ENCODE peak calls at places on chromosome 9, in four cellular contexts. C is left ventricle myocardium inferior, Y is mammary epithelial cell, V is LNCaP clone FGC. Q is an unnamed sample.

GRCh38 chr9:97307500-97308163 is at the start of gene CCDC180:
- DNase-seq in C (no peak), Y (no peak), V (no peak), Q (no peak)

GRCh38 chr9:13351768-13352386 is 72.4 kb upstream of the MPDZ start:
- DNase-seq in C (no peak), Y (peak), V (peak), Q (no peak)

GRCh38 chr9:14531424-14532269 is 161.6 kb downstream of the ZDHHC21 start:
- DNase-seq in C (no peak), Y (no peak), V (no peak), Q (no peak)

GRCh38 chr9:33184947-33185346 is 17.8 kb upstream of the B4GALT1 start:
- DNase-seq in C (no peak), Y (no peak), V (no peak), Q (no peak)

GRCh38 chr9:112601646-112602045 is 115.0 kb downstream of the KIAA1958 start:
- DNase-seq in C (no peak), Y (no peak), V (no peak), Q (no peak)

GRCh38 chr9:111599092-111599947 is at the start of gene PTGR1:
- DNase-seq in C (peak), Y (peak), V (no peak), Q (peak)

GRCh38 chr9:110156902-110157301 is 51.1 kb downstream of the C9orf152 start:
- DNase-seq in C (no peak), Y (no peak), V (no peak), Q (no peak)

GRCh38 chr9:5269249-5269715 is 35.2 kb downstream of the RLN2 start:
- DNase-seq in C (no peak), Y (peak), V (no peak), Q (no peak)

GRCh38 chr9:91558879-91559278 is 135.2 kb upstream of the NFIL3 start:
- DNase-seq in C (no peak), Y (no peak), V (no peak), Q (no peak)

GRCh38 chr9:69758001-69758730 is 1.6 kb downstream of the PTAR1 start:
- DNase-seq in C (no peak), Y (no peak), V (no peak), Q (no peak)

GRCh38 chr9:129852575-129852974 is 17.3 kb downstream of the USP20 start:
- DNase-seq in C (no peak), Y (no peak), V (no peak), Q (no peak)

GRCh38 chr9:706606-707451 is 134.7 kb upstream of the DMRT1 start:
- DNase-seq in C (peak), Y (peak), V (no peak), Q (peak)

GRCh38 chr9:32703635-32704034 is 68.2 kb upstream of the TAF1L start:
- DNase-seq in C (no peak), Y (no peak), V (no peak), Q (no peak)

GRCh38 chr9:81588148-81588874 is 101.0 kb downstream of the TLE1 start:
- DNase-seq in C (no peak), Y (no peak), V (peak), Q (no peak)

GRCh38 chr9:20237686-20238085 is 384.6 kb downstream of the MLLT3 start:
- DNase-seq in C (no peak), Y (no peak), V (no peak), Q (no peak)

GRCh38 chr9:109852561-109852960 is 72.6 kb downstream of the PALM2AKAP2 start:
- DNase-seq in C (no peak), Y (no peak), V (no peak), Q (no peak)

GRCh38 chr9:77679088-77679487 is 31.0 kb upstream of the GNA14 start:
- DNase-seq in C (no peak), Y (no peak), V (no peak), Q (no peak)

GRCh38 chr9:77672183-77672582 is 24.1 kb upstream of the GNA14 start:
- DNase-seq in C (no peak), Y (no peak), V (no peak), Q (no peak)

GRCh38 chr9:77678136-77678535 is 30.0 kb upstream of the GNA14 start:
- DNase-seq in C (no peak), Y (no peak), V (no peak), Q (no peak)

GRCh38 chr9:77679696-77680359 is 31.7 kb upstream of the GNA14 start:
- DNase-seq in C (no peak), Y (no peak), V (no peak), Q (no peak)

GRCh38 chr9:77673912-77674791 is 26.0 kb upstream of the GNA14 start:
- DNase-seq in C (no peak), Y (no peak), V (no peak), Q (no peak)
- TF ChIP-seq CTCF in C (no peak), Y (no peak), V (no peak), Q (no peak)

GRCh38 chr9:93859431-93860215 is 95.5 kb downstream of the BARX1 start:
- DNase-seq in C (no peak), Y (no peak), V (no peak), Q (no peak)
- TF ChIP-seq CTCF in C (no peak), Y (no peak), V (no peak), Q (no peak)

DNA sequence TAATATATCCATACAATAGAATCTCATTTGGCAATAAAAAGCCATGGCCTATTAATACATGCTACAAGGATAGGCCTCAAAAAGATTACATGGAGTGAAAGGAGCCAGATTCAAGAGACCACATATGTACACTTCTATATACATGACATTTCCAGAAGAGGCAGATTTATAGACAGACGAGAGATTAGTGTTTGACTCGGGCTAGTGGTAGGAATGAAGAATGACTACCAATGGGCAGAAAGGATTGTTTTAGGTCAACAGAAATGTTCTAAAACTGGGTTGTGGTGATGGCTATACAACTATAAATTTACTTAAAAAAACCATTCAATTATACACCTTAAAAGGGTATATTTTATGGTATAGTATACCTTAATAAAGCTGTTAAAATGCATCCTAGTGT is 41.9 kb downstream of the SETX start:
- DNase-seq in C (no peak), Y (no peak), V (no peak), Q (no peak)
- TF ChIP-seq CTCF in C (no peak), Y (peak), V (no peak), Q (peak)

DNA sequence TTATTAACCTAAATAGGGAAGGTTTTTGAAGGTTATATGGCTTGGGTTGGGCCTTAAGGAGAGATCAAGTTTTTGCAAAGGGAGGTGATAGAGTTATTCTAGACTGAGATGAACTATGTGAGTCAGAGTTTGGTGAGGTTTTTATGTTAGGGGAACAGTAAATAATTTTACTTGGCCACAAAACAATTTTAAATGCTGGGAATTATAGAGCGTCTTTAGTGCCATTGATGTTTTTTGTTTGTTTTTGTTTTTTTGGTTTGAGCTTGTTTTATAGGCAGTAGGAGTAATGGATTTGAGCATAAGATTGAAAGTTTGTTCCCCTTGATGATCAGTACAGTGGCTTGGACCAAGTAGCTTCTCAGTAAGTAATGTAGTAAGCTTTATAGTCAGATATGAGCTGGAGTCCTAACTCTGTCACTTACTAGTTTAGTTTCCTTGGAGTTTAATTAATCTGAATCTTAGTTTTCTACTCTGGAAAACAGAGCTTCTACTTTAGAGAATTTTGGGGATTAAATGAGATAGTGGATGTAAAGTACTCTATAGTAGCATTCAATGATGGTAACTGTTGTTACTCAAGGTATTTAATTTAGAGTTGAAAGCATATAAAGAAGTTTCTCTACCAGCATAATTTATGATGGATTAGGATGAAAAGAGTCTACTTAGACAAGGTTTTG is 2.9 kb downstream of the NAA35 start:
- DNase-seq in C (no peak), Y (no peak), V (no peak), Q (no peak)
- TF ChIP-seq CTCF in C (no peak), Y (no peak), V (no peak), Q (no peak)

GRCh38 chr9:125240649-125240999 is 519 bp downstream of the HSPA5 start:
- DNase-seq in C (no peak), Y (peak), V (no peak), Q (no peak)

GRCh38 chr9:125239631-125240597 is 1.2 kb downstream of the HSPA5 start:
- DNase-seq in C (no peak), Y (no peak), V (no peak), Q (no peak)

GRCh38 chr9:125241863-125242739 is 958 bp upstream of the HSPA5 start:
- DNase-seq in C (peak), Y (no peak), V (no peak), Q (no peak)

GRCh38 chr9:125238915-125239446 is 2.2 kb downstream of the HSPA5 start:
- DNase-seq in C (no peak), Y (no peak), V (no peak), Q (no peak)

GRCh38 chr9:125241000-125241862 is at the start of gene HSPA5:
- DNase-seq in C (peak), Y (peak), V (peak), Q (peak)
- TF ChIP-seq CTCF in C (peak), Y (peak), V (peak), Q (no peak)

GRCh38 chr9:88920645-88921044 is 70.6 kb upstream of the S1PR3 start:
- DNase-seq in C (no peak), Y (no peak), V (no peak), Q (no peak)
- TF ChIP-seq CTCF in C (no peak), Y (peak), V (peak), Q (no peak)

GRCh38 chr9:108272350-108272899 is 583.4 kb downstream of the ACTL7B start:
- DNase-seq in C (peak), Y (peak), V (no peak), Q (no peak)
- TF ChIP-seq CTCF in C (peak), Y (peak), V (peak), Q (no peak)

DNA sequence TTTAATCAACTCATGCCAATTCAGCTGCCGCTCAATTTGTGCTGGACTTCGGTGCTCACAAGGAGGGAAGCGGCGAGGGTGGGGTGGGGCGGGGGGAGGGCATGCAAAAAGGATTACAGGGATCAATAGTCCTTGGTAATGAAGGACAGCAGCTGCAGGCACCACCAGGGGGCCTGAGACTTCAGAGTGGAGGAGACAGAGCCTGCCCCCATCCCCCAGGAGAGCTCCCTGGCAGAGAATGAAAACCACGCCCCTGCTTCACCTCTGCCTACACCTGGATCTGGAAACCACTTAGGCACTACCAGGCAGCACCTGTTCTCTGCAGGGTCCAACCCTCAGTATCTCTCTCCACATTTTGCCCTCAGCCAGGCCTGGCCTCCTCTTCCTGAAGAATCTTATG is 155.6 kb downstream of the TRIM32 start:
- DNase-seq in C (no peak), Y (peak), V (no peak), Q (no peak)
- TF ChIP-seq CTCF in C (no peak), Y (peak), V (no peak), Q (no peak)

DNA sequence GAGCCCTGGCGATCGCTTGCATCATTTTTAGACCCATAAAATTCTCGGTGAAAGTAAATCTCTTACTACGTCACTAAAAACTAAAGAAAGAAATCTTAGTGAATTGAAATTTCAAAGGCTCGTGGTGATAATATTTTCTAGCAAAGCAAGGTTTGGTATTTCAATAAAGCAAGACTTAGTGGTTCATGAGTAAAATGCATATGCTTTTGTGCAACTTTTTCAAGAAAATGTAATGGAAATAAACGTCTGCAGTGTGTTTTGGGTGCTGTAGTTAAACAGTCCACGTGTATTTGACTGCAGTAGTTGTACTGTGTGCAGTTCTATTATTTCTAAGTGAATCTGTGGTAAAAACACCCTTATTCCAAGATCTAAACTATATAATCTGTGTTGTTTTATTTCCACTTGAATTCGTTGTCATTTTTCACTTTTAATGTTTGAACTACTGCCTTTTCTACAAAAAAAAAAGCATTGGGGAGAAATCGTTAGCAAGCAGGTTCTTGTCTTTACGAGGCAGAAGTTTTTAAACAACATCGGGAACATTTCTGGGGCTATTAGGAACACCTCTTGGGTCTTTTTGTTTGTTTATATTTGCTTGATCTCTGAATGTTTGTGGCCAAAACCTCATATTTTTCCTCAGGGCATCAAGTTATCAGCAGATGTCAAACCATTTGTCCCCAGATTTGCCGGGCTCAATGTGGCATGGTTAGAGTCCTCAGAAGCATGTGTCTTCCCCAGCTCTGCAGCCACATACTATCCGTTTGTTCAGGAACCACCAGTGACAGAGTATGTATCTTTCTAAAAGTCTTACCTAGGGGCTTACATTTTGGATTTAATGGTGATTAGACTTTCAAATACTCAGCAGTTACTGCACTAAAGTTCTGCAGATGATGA is 960 bp downstream of the SECISBP2 start:
- DNase-seq in C (no peak), Y (no peak), V (no peak), Q (no peak)
- TF ChIP-seq CTCF in C (no peak), Y (no peak), V (no peak), Q (no peak)

GRCh38 chr9:124447297-124447661 is 3.0 kb upstream of the ADGRD2 start:
- DNase-seq in C (no peak), Y (no peak), V (no peak), Q (no peak)
- TF ChIP-seq CTCF in C (no peak), Y (no peak), V (no peak), Q (no peak)

Q was measured in mesothelial cell of epicardium.